ENCODE peak calls at places on chromosomes 2 and 18, in seven cellular contexts. P is Right ventricle myocardium superior; Z is left cardiac atrium; W is foreskin keratinocyte; Q is naive thymus-derived CD4-positive, alpha-beta T cell; Y is A549; N is pancreas. U is an unnamed sample.

GRCh38 chr2:135914485-135914884 is 38.2 kb upstream of the MCM6 start:
- ATAC-seq in P (no peak), Z (no peak), W (no peak), Q (no peak), Y (no peak), N (no peak), U (no peak)

GRCh38 chr2:241304039-241304670 is 11.3 kb downstream of the HDLBP start:
- ATAC-seq in P (peak), Z (no peak), W (no peak), Q (no peak), Y (no peak), N (no peak), U (no peak)

GRCh38 chr18:63317556-63317946 is 2.0 kb downstream of the BCL2 start:
- ATAC-seq in P (no peak), Z (no peak), W (no peak), Q (no peak), Y (no peak), N (no peak), U (no peak)

GRCh38 chr2:178395295-178395694 is 55.7 kb downstream of the PRKRA start:
- ATAC-seq in P (no peak), Z (no peak), W (no peak), Q (no peak), Y (no peak), N (no peak), U (no peak)

GRCh38 chr2:24546668-24547067 is 55.6 kb downstream of the NCOA1 start:
- ATAC-seq in P (peak), Z (no peak), W (no peak), Q (no peak), Y (no peak), N (no peak), U (no peak)

GRCh38 chr2:109242654-109243331 is 113.8 kb downstream of the SH3RF3 start:
- ATAC-seq in P (peak), Z (peak), W (peak), Q (no peak), Y (no peak), N (peak), U (peak)

GRCh38 chr18:61893304-61893970 is 630 bp upstream of the RNF152 start:
- ATAC-seq in P (peak), Z (peak), W (peak), Q (peak), Y (peak), N (peak), U (peak)

GRCh38 chr2:128249555-128249954 is 69.1 kb downstream of the HS6ST1 start:
- ATAC-seq in P (peak), Z (peak), W (no peak), Q (no peak), Y (no peak), N (no peak), U (no peak)

GRCh38 chr18:77061946-77062517 is 70.6 kb downstream of the MBP start:
- ATAC-seq in P (peak), Z (no peak), W (no peak), Q (peak), Y (no peak), N (peak), U (peak)